ENCODE peak calls at places on chromosomes 12 and 14, in four cellular contexts. D is SW480; R is A549; G is effector memory CD8-positive, alpha-beta T cell. U is an unnamed sample.

GRCh38 chr12:6582196-6582595 is 14.1 kb upstream of the NOP2 start:
- DNase-seq in D (no peak), R (no peak), G (no peak), U (no peak)

GRCh38 chr12:13165578-13166120 is 30.9 kb upstream of the EMP1 start:
- DNase-seq in D (peak), R (peak), G (peak), U (peak)

GRCh38 chr12:53481957-53482586 is 17.2 kb downstream of the MAP3K12 start:
- DNase-seq in D (no peak), R (peak), G (no peak), U (peak)

GRCh38 chr12:110627500-110628195 is 13.7 kb downstream of the TCTN1 start:
- DNase-seq in D (no peak), R (no peak), G (no peak), U (no peak)

GRCh38 chr12:47360771-47361388 is 281.1 kb upstream of the AMIGO2 start:
- DNase-seq in D (no peak), R (no peak), G (peak), U (no peak)

GRCh38 chr14:98259881-98260280 is 1012.1 kb downstream of the BCL11B start:
- DNase-seq in D (peak), R (no peak), G (no peak), U (no peak)

GRCh38 chr12:48183091-48183875 is at the start of gene CCDC184:
- DNase-seq in D (peak), R (peak), G (peak), U (no peak)

GRCh38 chr12:11958216-11959091 is 112.3 kb upstream of the BCL2L14 start:
- DNase-seq in D (peak), R (peak), G (no peak), U (no peak)

GRCh38 chr14:89813485-89814080 is 140.9 kb downstream of the EFCAB11 start:
- DNase-seq in D (no peak), R (no peak), G (no peak), U (no peak)

GRCh38 chr12:124698211-124698997 is 131.0 kb upstream of the NCOR2 start:
- DNase-seq in D (no peak), R (no peak), G (no peak), U (no peak)

GRCh38 chr12:82708507-82708906 is 21.8 kb downstream of the TMTC2 start:
- DNase-seq in D (no peak), R (no peak), G (no peak), U (no peak)

GRCh38 chr14:44912041-44912869 is 49.5 kb downstream of the KLHL28 start:
- DNase-seq in D (peak), R (no peak), G (no peak), U (no peak)

GRCh38 chr14:71647086-71647784 is 285.0 kb upstream of the RGS6 start:
- DNase-seq in D (no peak), R (no peak), G (no peak), U (no peak)

GRCh38 chr14:55240526-55241178 is 30.6 kb upstream of the FBXO34 start:
- DNase-seq in D (no peak), R (no peak), G (no peak), U (peak)

GRCh38 chr12:113658030-113658655 is 186.5 kb upstream of the LHX5 start:
- DNase-seq in D (no peak), R (no peak), G (no peak), U (no peak)

GRCh38 chr12:94649349-94650142 is 811 bp downstream of the TMCC3 start:
- DNase-seq in D (peak), R (peak), G (peak), U (peak)

GRCh38 chr12:61530456-61530855 is 729.7 kb upstream of the USP15 start:
- DNase-seq in D (no peak), R (no peak), G (no peak), U (no peak)

GRCh38 chr14:93186461-93186860 is 1.3 kb downstream of the LYSET start:
- DNase-seq in D (no peak), R (no peak), G (no peak), U (no peak)

GRCh38 chr14:68268197-68268596 is 448.6 kb downstream of the RAD51B start:
- DNase-seq in D (no peak), R (no peak), G (no peak), U (no peak)

GRCh38 chr14:105439710-105440553 is 20.3 kb downstream of the MTA1 start:
- DNase-seq in D (no peak), R (peak), G (no peak), U (no peak)

GRCh38 chr12:52193991-52194390 is 2.2 kb upstream of the KRT80 start:
- DNase-seq in D (no peak), R (no peak), G (no peak), U (no peak)

GRCh38 chr12:48865441-48866290 is at the start of gene RND1:
- DNase-seq in D (peak), R (peak), G (peak), U (peak)

GRCh38 chr12:116975779-116976393 is 65.1 kb downstream of the FBXW8 start:
- DNase-seq in D (no peak), R (no peak), G (no peak), U (no peak)

GRCh38 chr12:113232787-113233585 is 11.7 kb downstream of the TPCN1 start:
- DNase-seq in D (no peak), R (no peak), G (peak), U (peak)

GRCh38 chr12:106290666-106291065 is 11.9 kb upstream of the TCP11L2 start:
- DNase-seq in D (no peak), R (no peak), G (no peak), U (no peak)

GRCh38 chr12:6960291-6961277 is 9.4 kb downstream of the PTPN6 start:
- DNase-seq in D (peak), R (no peak), G (no peak), U (peak)

GRCh38 chr14:23408307-23408630 is 196 bp upstream of the MYH6 start:
- DNase-seq in D (no peak), R (no peak), G (no peak), U (no peak)

GRCh38 chr12:94172973-94173372 is 24.6 kb downstream of the PLXNC1 start:
- DNase-seq in D (no peak), R (no peak), G (no peak), U (no peak)

GRCh38 chr14:56738020-56738419 is 72.3 kb downstream of the OTX2 start:
- DNase-seq in D (no peak), R (no peak), G (no peak), U (no peak)

GRCh38 chr12:115354007-115354452 is 670.1 kb upstream of the TBX3 start:
- DNase-seq in D (peak), R (peak), G (no peak), U (peak)

GRCh38 chr14:68884031-68885030 is 91.5 kb upstream of the ZFP36L1 start:
- DNase-seq in D (peak), R (peak), G (no peak), U (peak)

GRCh38 chr12:94553130-94553519 is 93.5 kb upstream of the CEP83 start:
- DNase-seq in D (no peak), R (no peak), G (no peak), U (no peak)

GRCh38 chr12:108881953-108882352 is 2.1 kb downstream of the DAO start:
- DNase-seq in D (no peak), R (no peak), G (no peak), U (no peak)

GRCh38 chr14:100400115-100400514 is 77.0 kb downstream of the SLC25A47 start:
- DNase-seq in D (no peak), R (no peak), G (no peak), U (no peak)